ENCODE peak calls at places on chromosomes 11 and 22, in five cellular contexts. N is myocyte; U is EH; R is NCI-H460; O is activated naive CD4-positive, alpha-beta T cell. K is an unnamed sample.

GRCh38 chr22:41830174-41830573 is 2.7 kb upstream of the SREBF2 start:
- DNase-seq in U (no peak), O (no peak), N (no peak), R (no peak), K (no peak)

GRCh38 chr11:133808393-133809140 is 36.7 kb downstream of the SPATA19 start:
- DNase-seq in R (no peak), N (no peak), U (no peak), O (no peak), K (no peak)

GRCh38 chr11:126547691-126548090 is 192.2 kb downstream of the ST3GAL4 start:
- DNase-seq in N (no peak), O (no peak), U (peak), R (no peak), K (no peak)

GRCh38 chr11:35525501-35526175 is at the start of gene PAMR1:
- DNase-seq in O (no peak), R (no peak), U (peak), N (no peak), K (no peak)

GRCh38 chr22:17870408-17870807 is 96.1 kb upstream of the BID start:
- DNase-seq in O (no peak), R (no peak), U (no peak), N (no peak), K (no peak)

GRCh38 chr11:116330439-116331185 is 442.2 kb downstream of the BUD13 start:
- DNase-seq in R (no peak), O (no peak), N (no peak), U (no peak), K (no peak)

GRCh38 chr11:100777118-100777517 is 90.0 kb downstream of the ARHGAP42 start:
- DNase-seq in R (no peak), O (no peak), N (no peak), U (no peak), K (peak)

GRCh38 chr11:122776546-122776945 is 61.8 kb upstream of the CRTAM start:
- DNase-seq in O (no peak), N (no peak), U (peak), R (no peak), K (no peak)

GRCh38 chr11:93652161-93652597 is 9.3 kb upstream of the CEP295 start:
- DNase-seq in U (peak), R (no peak), O (no peak), N (peak), K (peak)

GRCh38 chr22:20069331-20070042 is 10.6 kb upstream of the DGCR8 start:
- DNase-seq in O (no peak), R (no peak), N (no peak), U (no peak), K (no peak)

GRCh38 chr22:19865141-19865829 is 10.6 kb upstream of the GNB1L start:
- DNase-seq in U (no peak), O (no peak), N (no peak), R (no peak), K (no peak)

GRCh38 chr11:76807206-76807875 is 24.2 kb downstream of the TSKU start:
- DNase-seq in U (peak), O (peak), R (peak), N (peak), K (peak)

GRCh38 chr11:31656051-31656450 is 146.5 kb downstream of the ELP4 start:
- DNase-seq in R (no peak), U (peak), O (no peak), N (no peak), K (no peak)

GRCh38 chr11:1109918-1110705 is 35.4 kb downstream of the MUC2 start:
- DNase-seq in N (no peak), U (no peak), O (no peak), R (no peak), K (no peak)

GRCh38 chr11:69244286-69244685 is 49.7 kb upstream of the MYEOV start:
- DNase-seq in N (no peak), U (no peak), O (no peak), R (no peak), K (no peak)

GRCh38 chr11:124902616-124903015 is 5.0 kb upstream of the ROBO4 start:
- DNase-seq in R (no peak), U (no peak), O (no peak), N (no peak), K (no peak)

GRCh38 chr22:18032455-18033101 is 8.2 kb upstream of the MICAL3 start:
- DNase-seq in U (peak), N (peak), R (no peak), O (no peak), K (no peak)

K was measured in NCI-H2029.